ENCODE peak calls at places on chromosomes 3 and 15, in six cellular contexts. One of them, this sample, is unnamed.

GRCh38 chr15:98524274-98524673 is 124.1 kb upstream of the IGF1R start:
- DNase-seq in osteoblast: no peak
- DNase-seq in prostate gland: no peak
- DNase-seq in bronchial epithelial cell: no peak
- DNase-seq in WERI-Rb-1: no peak
- DNase-seq in HFFc6: no peak
- DNase-seq in this sample: no peak

GRCh38 chr15:55398243-55398642 is 9.9 kb downstream of the CCPG1 start:
- DNase-seq in prostate gland: no peak
- DNase-seq in osteoblast: no peak
- DNase-seq in bronchial epithelial cell: no peak
- DNase-seq in WERI-Rb-1: no peak
- DNase-seq in HFFc6: no peak
- DNase-seq in this sample: no peak

GRCh38 chr3:171784937-171785336 is 25.3 kb downstream of the PLD1 start:
- DNase-seq in bronchial epithelial cell: no peak
- DNase-seq in WERI-Rb-1: no peak
- DNase-seq in prostate gland: no peak
- DNase-seq in HFFc6: no peak
- DNase-seq in osteoblast: no peak
- DNase-seq in this sample: no peak

GRCh38 chr3:54507876-54508460 is 385.6 kb downstream of the CACNA2D3 start:
- DNase-seq in prostate gland: no peak
- DNase-seq in WERI-Rb-1: no peak
- DNase-seq in bronchial epithelial cell: no peak
- DNase-seq in osteoblast: no peak
- DNase-seq in HFFc6: no peak
- DNase-seq in this sample: no peak

GRCh38 chr3:159669753-159670152 is 318.9 kb upstream of the IL12A start:
- DNase-seq in osteoblast: no peak
- DNase-seq in prostate gland: no peak
- DNase-seq in bronchial epithelial cell: peak; percentile 75
- DNase-seq in HFFc6: no peak
- DNase-seq in WERI-Rb-1: no peak
- DNase-seq in this sample: no peak

GRCh38 chr3:126146525-126147146 is 33.8 kb downstream of the ALDH1L1 start:
- DNase-seq in prostate gland: no peak
- DNase-seq in osteoblast: peak; percentile 50
- DNase-seq in HFFc6: no peak
- DNase-seq in WERI-Rb-1: no peak
- DNase-seq in bronchial epithelial cell: no peak
- DNase-seq in this sample: no peak

GRCh38 chr15:42919794-42920280 is 741 bp downstream of the TTBK2 start:
- DNase-seq in WERI-Rb-1: peak; percentile 26
- DNase-seq in osteoblast: no peak
- DNase-seq in bronchial epithelial cell: peak; percentile 58
- DNase-seq in prostate gland: peak; percentile 22
- DNase-seq in HFFc6: peak; percentile 44
- DNase-seq in this sample: no peak

GRCh38 chr3:50347187-50347813 is 1.8 kb upstream of the ZMYND10 start:
- DNase-seq in WERI-Rb-1: peak; percentile 66
- DNase-seq in osteoblast: peak; percentile 96
- DNase-seq in prostate gland: peak; percentile 73
- DNase-seq in HFFc6: peak; percentile 74
- DNase-seq in bronchial epithelial cell: peak; percentile 64
- DNase-seq in this sample: peak; percentile 73

GRCh38 chr15:50786468-50786867 is 21.0 kb upstream of the SPPL2A start:
- DNase-seq in WERI-Rb-1: no peak
- DNase-seq in HFFc6: no peak
- DNase-seq in bronchial epithelial cell: no peak
- DNase-seq in prostate gland: no peak
- DNase-seq in osteoblast: no peak
- DNase-seq in this sample: no peak

GRCh38 chr15:80730395-80730794 is 35.3 kb downstream of the ABHD17C start:
- DNase-seq in osteoblast: no peak
- DNase-seq in WERI-Rb-1: no peak
- DNase-seq in HFFc6: no peak
- DNase-seq in prostate gland: no peak
- DNase-seq in bronchial epithelial cell: no peak
- DNase-seq in this sample: no peak

GRCh38 chr3:66441124-66441523 is 59.7 kb downstream of the LRIG1 start:
- DNase-seq in bronchial epithelial cell: peak; percentile 82
- DNase-seq in WERI-Rb-1: no peak
- DNase-seq in osteoblast: peak; percentile 80
- DNase-seq in prostate gland: peak; percentile 55
- DNase-seq in HFFc6: peak; percentile 47
- DNase-seq in this sample: no peak

GRCh38 chr3:86785381-86785780 is 205.6 kb downstream of the VGLL3 start:
- DNase-seq in HFFc6: peak; percentile 65
- DNase-seq in WERI-Rb-1: no peak
- DNase-seq in prostate gland: no peak
- DNase-seq in osteoblast: peak; percentile 18
- DNase-seq in bronchial epithelial cell: peak; percentile 35
- DNase-seq in this sample: no peak

GRCh38 chr15:76575177-76576078 is 238.9 kb downstream of the ISL2 start:
- DNase-seq in HFFc6: no peak
- DNase-seq in WERI-Rb-1: no peak
- DNase-seq in osteoblast: no peak
- DNase-seq in bronchial epithelial cell: no peak
- DNase-seq in prostate gland: no peak
- DNase-seq in this sample: no peak

GRCh38 chr3:151561878-151562277 is 101.0 kb upstream of the IGSF10 start:
- DNase-seq in osteoblast: no peak
- DNase-seq in bronchial epithelial cell: no peak
- DNase-seq in prostate gland: no peak
- DNase-seq in HFFc6: no peak
- DNase-seq in WERI-Rb-1: no peak
- DNase-seq in this sample: no peak

GRCh38 chr3:141454055-141454454 is 32.8 kb upstream of the RASA2 start:
- DNase-seq in HFFc6: no peak
- DNase-seq in bronchial epithelial cell: no peak
- DNase-seq in WERI-Rb-1: no peak
- DNase-seq in osteoblast: no peak
- DNase-seq in prostate gland: no peak
- DNase-seq in this sample: no peak

GRCh38 chr3:142273501-142273900 is 48.1 kb upstream of the GK5 start:
- DNase-seq in WERI-Rb-1: peak; percentile 73
- DNase-seq in bronchial epithelial cell: no peak
- DNase-seq in osteoblast: no peak
- DNase-seq in prostate gland: no peak
- DNase-seq in HFFc6: no peak
- DNase-seq in this sample: peak; percentile 39

DNA sequence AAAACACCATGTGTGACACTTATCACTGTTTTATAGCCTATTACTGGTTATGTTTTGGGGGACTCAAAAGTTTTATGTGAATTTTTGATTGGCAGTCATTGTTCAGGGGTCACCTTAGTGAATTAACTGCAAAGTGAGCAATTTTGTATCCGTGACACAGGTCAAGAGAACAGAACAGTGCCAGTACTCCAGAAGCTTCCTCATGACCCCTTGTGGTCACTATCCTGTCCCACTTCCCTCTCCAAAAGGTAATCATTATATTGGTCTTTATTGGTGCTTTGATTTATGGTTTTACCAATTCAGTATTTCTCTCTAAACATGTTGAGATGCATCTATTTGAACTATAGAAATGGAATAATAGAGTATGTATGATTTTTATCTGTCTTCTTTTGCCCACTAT is 107.1 kb downstream of the STT3B start:
- DNase-seq in HFFc6: no peak
- DNase-seq in WERI-Rb-1: no peak
- DNase-seq in prostate gland: no peak
- DNase-seq in osteoblast: no peak
- DNase-seq in bronchial epithelial cell: no peak
- DNase-seq in this sample: no peak
- TF ChIP-seq CTCF in HFFc6: peak; percentile 27
- TF ChIP-seq CTCF in WERI-Rb-1: no peak
- TF ChIP-seq CTCF in prostate gland: no peak
- TF ChIP-seq CTCF in osteoblast: no peak
- TF ChIP-seq CTCF in bronchial epithelial cell: no peak
- TF ChIP-seq CTCF in this sample: no peak

GRCh38 chr15:64841258-64842098 is at the start of gene PLEKHO2:
- DNase-seq in osteoblast: peak; percentile 99
- DNase-seq in bronchial epithelial cell: peak; percentile 69
- DNase-seq in prostate gland: peak; percentile 97
- DNase-seq in HFFc6: peak; percentile 92
- DNase-seq in WERI-Rb-1: peak; percentile 98
- DNase-seq in this sample: peak; percentile 95
- TF ChIP-seq CTCF in osteoblast: no peak
- TF ChIP-seq CTCF in bronchial epithelial cell: no peak
- TF ChIP-seq CTCF in prostate gland: no peak
- TF ChIP-seq CTCF in HFFc6: peak; percentile 52
- TF ChIP-seq CTCF in WERI-Rb-1: peak; percentile 20
- TF ChIP-seq CTCF in this sample: peak; percentile 17

DNA sequence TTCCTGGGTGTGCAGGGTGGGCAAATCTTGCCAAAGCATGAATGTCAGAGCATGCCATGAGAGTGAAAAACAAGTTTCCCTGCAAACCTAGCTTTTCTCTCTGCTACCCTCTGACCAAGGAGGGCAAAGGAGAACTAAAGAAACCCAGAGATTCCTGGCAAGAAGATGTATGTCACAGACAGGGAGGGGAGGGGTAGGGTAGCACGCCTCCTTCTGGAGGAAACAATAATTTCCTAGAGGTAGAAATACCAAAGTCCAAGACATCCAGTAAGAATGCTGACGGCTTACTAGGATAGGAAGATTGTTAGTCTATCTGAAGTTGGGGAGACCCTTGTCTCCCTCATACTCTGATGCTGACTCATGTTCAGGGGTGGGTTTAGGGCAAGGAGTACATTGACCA is 203.9 kb downstream of the NR1D2 start:
- DNase-seq in prostate gland: no peak
- DNase-seq in HFFc6: no peak
- DNase-seq in osteoblast: no peak
- DNase-seq in bronchial epithelial cell: no peak
- DNase-seq in WERI-Rb-1: no peak
- DNase-seq in this sample: no peak
- TF ChIP-seq CTCF in prostate gland: no peak
- TF ChIP-seq CTCF in HFFc6: peak; percentile 62
- TF ChIP-seq CTCF in osteoblast: peak; percentile 33
- TF ChIP-seq CTCF in bronchial epithelial cell: peak; percentile 4
- TF ChIP-seq CTCF in WERI-Rb-1: no peak
- TF ChIP-seq CTCF in this sample: no peak

DNA sequence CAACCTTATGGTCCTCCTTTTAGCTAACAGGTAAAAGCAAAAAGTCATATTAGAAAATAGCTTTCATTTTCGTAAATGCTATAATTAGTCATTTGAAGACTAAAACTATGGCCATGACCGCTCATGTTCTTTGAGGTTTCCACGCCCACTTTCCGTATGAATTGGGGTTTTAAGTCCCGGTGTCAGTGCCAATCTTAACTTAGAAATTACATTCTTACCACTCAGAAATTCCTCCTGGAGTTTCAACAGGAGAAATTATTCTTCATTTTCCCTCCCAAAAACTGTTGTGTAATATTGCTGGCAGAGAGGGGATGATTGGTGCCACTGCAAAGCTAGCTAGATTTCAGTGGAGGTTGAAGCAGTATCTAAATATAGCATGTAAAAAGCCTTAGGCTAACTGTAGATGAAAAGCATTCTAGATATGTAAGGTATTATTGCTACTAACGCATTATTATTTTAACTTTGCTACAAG is 71.0 kb upstream of the MDFIC2 start:
- DNase-seq in bronchial epithelial cell: peak; percentile 77
- DNase-seq in prostate gland: no peak
- DNase-seq in osteoblast: no peak
- DNase-seq in HFFc6: no peak
- DNase-seq in WERI-Rb-1: no peak
- DNase-seq in this sample: no peak
- TF ChIP-seq CTCF in bronchial epithelial cell: no peak
- TF ChIP-seq CTCF in prostate gland: no peak
- TF ChIP-seq CTCF in osteoblast: no peak
- TF ChIP-seq CTCF in HFFc6: no peak
- TF ChIP-seq CTCF in WERI-Rb-1: no peak
- TF ChIP-seq CTCF in this sample: no peak

GRCh38 chr3:155179966-155180757 is 100.0 kb downstream of the MME start:
- DNase-seq in bronchial epithelial cell: no peak
- DNase-seq in prostate gland: no peak
- DNase-seq in HFFc6: no peak
- DNase-seq in osteoblast: no peak
- DNase-seq in WERI-Rb-1: no peak
- DNase-seq in this sample: no peak
- TF ChIP-seq CTCF in bronchial epithelial cell: no peak
- TF ChIP-seq CTCF in prostate gland: no peak
- TF ChIP-seq CTCF in HFFc6: no peak
- TF ChIP-seq CTCF in osteoblast: no peak
- TF ChIP-seq CTCF in WERI-Rb-1: no peak
- TF ChIP-seq CTCF in this sample: no peak

DNA sequence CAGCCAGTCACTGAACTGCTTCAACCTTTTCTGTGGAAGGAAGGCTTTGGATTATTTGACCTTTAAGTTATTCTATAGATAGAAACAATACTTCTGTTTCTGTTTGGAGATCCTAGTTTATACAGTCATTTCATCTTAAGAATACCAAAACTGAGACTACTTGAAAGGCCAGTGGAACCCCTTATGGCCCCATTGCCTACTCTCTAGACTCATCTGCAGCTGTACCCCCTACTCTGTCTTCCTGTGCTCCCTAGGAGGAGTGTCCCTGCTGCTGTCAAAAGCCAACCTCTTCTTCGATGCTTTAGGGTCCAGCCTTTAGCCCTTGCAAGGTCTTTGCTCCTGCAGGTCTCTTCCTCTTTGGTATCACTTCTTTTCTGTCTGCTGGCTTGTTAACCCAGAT is 169.6 kb downstream of the EDEM1 start:
- DNase-seq in prostate gland: no peak
- DNase-seq in WERI-Rb-1: no peak
- DNase-seq in osteoblast: no peak
- DNase-seq in HFFc6: no peak
- DNase-seq in bronchial epithelial cell: no peak
- DNase-seq in this sample: no peak
- TF ChIP-seq CTCF in prostate gland: no peak
- TF ChIP-seq CTCF in WERI-Rb-1: no peak
- TF ChIP-seq CTCF in osteoblast: no peak
- TF ChIP-seq CTCF in HFFc6: no peak
- TF ChIP-seq CTCF in bronchial epithelial cell: no peak
- TF ChIP-seq CTCF in this sample: no peak

This sample was measured in glutamatergic neuron.